ENCODE peak calls at places on chromosomes 11 and 22, in eight cellular contexts. V, H, Y, Z, R, N, L and S are unnamed samples.

GRCh38 chr11:122189259-122189658 is 73.2 kb upstream of the BLID start:
- DNase-seq in R (peak; percentile 88), L (peak; percentile 92), Y (no peak), H (no peak), N (peak; percentile 98), Z (no peak), V (no peak), S (peak; percentile 94)

GRCh38 chr11:32713496-32713895 is 81.0 kb downstream of the CCDC73 start:
- DNase-seq in Z (peak; percentile 27), R (no peak), N (peak; percentile 31), V (no peak), H (no peak), Y (no peak), L (no peak), S (peak; percentile 23)

GRCh38 chr22:36467946-36468345 is 13.5 kb downstream of the TXN2 start:
- DNase-seq in R (peak; percentile 44), V (peak; percentile 63), N (peak; percentile 96), L (peak; percentile 91), Z (peak; percentile 98), H (no peak), Y (peak; percentile 44), S (peak; percentile 92)

GRCh38 chr11:94869186-94869585 is 101.0 kb downstream of the AMOTL1 start:
- DNase-seq in H (no peak), R (no peak), L (no peak), Z (no peak), N (no peak), Y (no peak), V (no peak), S (no peak)

GRCh38 chr11:130839950-130840666 is 76.2 kb downstream of the SNX19 start:
- DNase-seq in R (no peak), V (no peak), Y (no peak), Z (no peak), N (peak; percentile 94), L (no peak), H (no peak), S (no peak)

GRCh38 chr11:117096140-117096972 is 1.9 kb downstream of the SIK3 start:
- DNase-seq in N (no peak), V (peak; percentile 62), L (no peak), H (peak; percentile 15), Y (peak; percentile 37), R (no peak), Z (peak; percentile 92), S (peak; percentile 38)

GRCh38 chr11:85854212-85854556 is 999 bp upstream of the CCDC83 start:
- DNase-seq in Y (no peak), Z (no peak), V (no peak), N (no peak), L (no peak), R (no peak), H (no peak), S (no peak)

GRCh38 chr22:48594016-48594756 is 1233.5 kb downstream of the BRD1 start:
- DNase-seq in L (no peak), H (no peak), V (no peak), Y (no peak), N (no peak), R (no peak), Z (no peak), S (no peak)

GRCh38 chr22:30309981-30310672 is 16.6 kb downstream of the TBC1D10A start:
- DNase-seq in V (no peak), L (no peak), R (no peak), Z (peak; percentile 29), N (no peak), H (no peak), Y (no peak), S (peak; percentile 85)

GRCh38 chr11:46238967-46239800 is 38.3 kb upstream of the CREB3L1 start:
- DNase-seq in H (peak; percentile 69), V (peak; percentile 94), Y (peak; percentile 85), Z (peak; percentile 90), N (peak; percentile 86), L (peak; percentile 75), R (peak; percentile 58), S (peak; percentile 80)

GRCh38 chr11:5891216-5891800 is 1.7 kb upstream of the OR52E5 start:
- DNase-seq in V (no peak), H (no peak), L (peak; percentile 6), R (no peak), Y (no peak), N (peak; percentile 36), Z (peak; percentile 23), S (peak; percentile 24)

GRCh38 chr22:19051381-19051780 is 70.8 kb downstream of the DGCR2 start:
- DNase-seq in R (no peak), Z (no peak), N (no peak), H (no peak), V (no peak), L (no peak), Y (no peak), S (no peak)